ENCODE peak calls at places on chromosomes 4 and X, in six cellular contexts. L is NCI-H2029 treated with DMSO at 0.1 percent for 48 hours, D is H9, M is NCI-H1436, H is nucleus accumbens, F is ascending aorta. Q is an unnamed sample.

GRCh38 chr4:139603576-139604387 is 47.8 kb upstream of the SETD7 start:
- DNase-seq in D (no peak), M (peak; percentile 72), L (peak; percentile 59), H (no peak), F (no peak), Q (no peak)

GRCh38 chr4:99669084-99669483 is 11.5 kb upstream of the C4orf54 start:
- DNase-seq in F (no peak), L (no peak), D (no peak), H (no peak), M (no peak), Q (no peak)

GRCh38 chr4:88940506-88940905 is 116.5 kb downstream of the FAM13A start:
- DNase-seq in L (no peak), H (no peak), D (no peak), F (no peak), M (no peak), Q (no peak)

GRCh38 chrX:30702736-30703135 is 49.5 kb downstream of the GK start:
- DNase-seq in M (no peak), D (no peak), L (no peak), F (no peak), H (no peak), Q (no peak)

GRCh38 chrX:73850124-73851013 is 287.4 kb downstream of the CHIC1 start:
- DNase-seq in L (no peak), D (no peak), H (no peak), M (no peak), F (no peak), Q (no peak)

GRCh38 chrX:72124540-72125201 is 7.0 kb downstream of the RTL5 start:
- DNase-seq in D (no peak), H (no peak), M (no peak), F (no peak), L (no peak), Q (no peak)

GRCh38 chr4:25065451-25065850 is 34.7 kb upstream of the LGI2 start:
- DNase-seq in H (no peak), F (no peak), M (peak; percentile 43), L (peak; percentile 88), D (no peak), Q (no peak)

GRCh38 chr4:2839060-2839459 is 4.6 kb upstream of the ADD1 start:
- DNase-seq in F (no peak), L (no peak), H (no peak), D (no peak), M (no peak), Q (no peak)

GRCh38 chrX:58025979-58026378 is 115.7 kb upstream of the ZXDA start:
- DNase-seq in H (no peak), F (no peak), L (peak; percentile 5), M (no peak), D (no peak), Q (no peak)

GRCh38 chr4:139656614-139657486 is 8.8 kb upstream of the MGST2 start:
- DNase-seq in H (no peak), L (peak; percentile 57), M (peak; percentile 76), D (peak; percentile 76), F (no peak), Q (no peak)

GRCh38 chrX:154595559-154595958 is 10.6 kb downstream of the CTAG1A start:
- DNase-seq in D (no peak), L (no peak), H (no peak), F (no peak), M (no peak), Q (no peak)

GRCh38 chr4:86271057-86271456 is 88.8 kb downstream of the MAPK10 start:
- DNase-seq in F (no peak), H (no peak), D (no peak), L (no peak), M (no peak), Q (no peak)

GRCh38 chrX:53126377-53126776 is 32.4 kb downstream of the KANTR start:
- DNase-seq in F (no peak), D (no peak), L (no peak), M (no peak), H (no peak), Q (no peak)

GRCh38 chr4:73613130-73613529 is 7.1 kb downstream of the RASSF6 start:
- DNase-seq in L (no peak), H (no peak), F (no peak), D (no peak), M (no peak), Q (no peak)

GRCh38 chrX:39174761-39175417 is 373.6 kb downstream of the MID1IP1 start:
- DNase-seq in M (peak; percentile 19), L (peak; percentile 8), F (no peak), D (no peak), H (no peak), Q (no peak)

GRCh38 chr4:3607690-3608514 is 75.7 kb upstream of the LRPAP1 start:
- DNase-seq in M (no peak), H (no peak), D (no peak), L (no peak), F (no peak), Q (no peak)

GRCh38 chr4:174717788-174718187 is 111.3 kb downstream of the GLRA3 start:
- DNase-seq in D (no peak), H (no peak), L (no peak), M (no peak), F (no peak), Q (no peak)

GRCh38 chrX:119690921-119691716 is 1.8 kb downstream of the SEPTIN6 start:
- DNase-seq in D (no peak), F (no peak), H (no peak), M (peak; percentile 53), L (peak; percentile 46), Q (no peak)

GRCh38 chrX:106935175-106935574 is 15.0 kb downstream of the CLDN2 start:
- DNase-seq in D (no peak), M (no peak), F (no peak), H (no peak), L (peak; percentile 2), Q (no peak)

GRCh38 chr4:84451546-84451945 is 47.5 kb downstream of the NKX6-1 start:
- DNase-seq in M (no peak), L (no peak), F (no peak), H (no peak), D (no peak), Q (no peak)

GRCh38 chr4:6346373-6347110 is 76.9 kb downstream of the WFS1 start:
- DNase-seq in L (no peak), D (no peak), M (no peak), F (no peak), H (no peak), Q (no peak)

GRCh38 chr4:30867427-30867826 is 147.3 kb downstream of the PCDH7 start:
- DNase-seq in H (no peak), F (no peak), M (no peak), D (no peak), L (no peak), Q (no peak)

GRCh38 chrX:101462892-101463291 is 22.4 kb upstream of the ARMCX4 start:
- DNase-seq in L (peak; percentile 45), F (no peak), M (peak; percentile 34), H (no peak), D (peak; percentile 28), Q (no peak)

GRCh38 chrX:12954376-12954775 is 20.5 kb upstream of the TMSB4X start:
- DNase-seq in H (no peak), M (no peak), L (no peak), D (no peak), F (no peak), Q (no peak)

GRCh38 chr4:44165938-44166337 is 282.7 kb downstream of the KCTD8 start:
- DNase-seq in F (no peak), M (no peak), D (no peak), L (no peak), H (no peak), Q (no peak)

GRCh38 chr4:53321988-53322289 is 43.9 kb downstream of the SCFD2 start:
- DNase-seq in M (no peak), L (no peak), F (no peak), H (no peak), D (no peak), Q (no peak)

GRCh38 chr4:119081542-119081859 is 54.1 kb upstream of the MYOZ2 start:
- DNase-seq in L (no peak), D (no peak), F (no peak), M (no peak), H (no peak), Q (no peak)

GRCh38 chrX:40174594-40175415 is 77.0 kb upstream of the BCOR start:
- DNase-seq in D (peak; percentile 75), H (no peak), F (no peak), L (peak; percentile 32), M (peak; percentile 44), Q (no peak)

GRCh38 chr4:71217688-71218087 is 121.1 kb upstream of the SLC4A4 start:
- DNase-seq in F (no peak), H (no peak), D (no peak), M (no peak), L (no peak), Q (no peak)

GRCh38 chr4:57059890-57060716 is 50.1 kb downstream of the IGFBP7 start:
- DNase-seq in H (no peak), D (no peak), F (no peak), L (no peak), M (no peak), Q (no peak)

GRCh38 chr4:28555851-28556250 is 1695.2 kb downstream of the STIM2 start:
- DNase-seq in L (no peak), D (no peak), M (no peak), H (no peak), F (no peak), Q (no peak)

GRCh38 chr4:109025471-109026076 is 262.7 kb upstream of the ETNPPL start:
- DNase-seq in D (no peak), H (no peak), L (no peak), F (no peak), M (no peak), Q (no peak)

GRCh38 chr4:102867278-102868152 is 1.3 kb upstream of the CISD2 start:
- DNase-seq in H (no peak), L (no peak), F (no peak), D (no peak), M (no peak), Q (no peak)

Q was measured in GOT3.